ENCODE peak calls at places on chromosomes 3 and 15, in six cellular contexts. One of them, this sample, is unnamed.

GRCh38 chr15:42084465-42085235 is 9.7 kb downstream of the PLA2G4D start:
- ATAC-seq in upper lobe of left lung: peak
- ATAC-seq in left colon: peak
- ATAC-seq in naive B cell: peak
- ATAC-seq in stimulated activated naive CD8-positive, alpha-beta T cell treated with anti-CD3 and anti-CD28 coated beads, Interleukin-15, Interleukin-2, amounts not matched to agents 100 U/mL and 50 U/mL, for 24 hours: peak
- ATAC-seq in activated naive CD8-positive, alpha-beta T cell treated with anti-CD3 and anti-CD28 coated beads, Interleukin-2, amount 50 U/mL, for 24 hours: peak
- ATAC-seq in this sample: peak

GRCh38 chr3:10992946-10993728 is 589 bp downstream of the SLC6A1 start:
- ATAC-seq in upper lobe of left lung: no peak
- ATAC-seq in stimulated activated naive CD8-positive, alpha-beta T cell treated with anti-CD3 and anti-CD28 coated beads, Interleukin-15, Interleukin-2, amounts not matched to agents 100 U/mL and 50 U/mL, for 24 hours: no peak
- ATAC-seq in naive B cell: no peak
- ATAC-seq in left colon: no peak
- ATAC-seq in activated naive CD8-positive, alpha-beta T cell treated with anti-CD3 and anti-CD28 coated beads, Interleukin-2, amount 50 U/mL, for 24 hours: no peak
- ATAC-seq in this sample: no peak

GRCh38 chr3:188123170-188123920 is 30.6 kb upstream of the LPP start:
- ATAC-seq in naive B cell: peak
- ATAC-seq in activated naive CD8-positive, alpha-beta T cell treated with anti-CD3 and anti-CD28 coated beads, Interleukin-2, amount 50 U/mL, for 24 hours: peak
- ATAC-seq in left colon: peak
- ATAC-seq in stimulated activated naive CD8-positive, alpha-beta T cell treated with anti-CD3 and anti-CD28 coated beads, Interleukin-15, Interleukin-2, amounts not matched to agents 100 U/mL and 50 U/mL, for 24 hours: peak
- ATAC-seq in upper lobe of left lung: peak
- ATAC-seq in this sample: peak

GRCh38 chr15:100926258-100926657 is 7.1 kb downstream of the LRRK1 start:
- ATAC-seq in upper lobe of left lung: no peak
- ATAC-seq in activated naive CD8-positive, alpha-beta T cell treated with anti-CD3 and anti-CD28 coated beads, Interleukin-2, amount 50 U/mL, for 24 hours: no peak
- ATAC-seq in left colon: no peak
- ATAC-seq in stimulated activated naive CD8-positive, alpha-beta T cell treated with anti-CD3 and anti-CD28 coated beads, Interleukin-15, Interleukin-2, amounts not matched to agents 100 U/mL and 50 U/mL, for 24 hours: no peak
- ATAC-seq in naive B cell: peak
- ATAC-seq in this sample: no peak

GRCh38 chr3:107857854-107858253 is 233.0 kb downstream of the CD47 start:
- ATAC-seq in naive B cell: no peak
- ATAC-seq in activated naive CD8-positive, alpha-beta T cell treated with anti-CD3 and anti-CD28 coated beads, Interleukin-2, amount 50 U/mL, for 24 hours: no peak
- ATAC-seq in upper lobe of left lung: no peak
- ATAC-seq in left colon: no peak
- ATAC-seq in stimulated activated naive CD8-positive, alpha-beta T cell treated with anti-CD3 and anti-CD28 coated beads, Interleukin-15, Interleukin-2, amounts not matched to agents 100 U/mL and 50 U/mL, for 24 hours: no peak
- ATAC-seq in this sample: no peak

GRCh38 chr3:72763751-72764440 is 84.3 kb downstream of the SHQ1 start:
- ATAC-seq in left colon: no peak
- ATAC-seq in activated naive CD8-positive, alpha-beta T cell treated with anti-CD3 and anti-CD28 coated beads, Interleukin-2, amount 50 U/mL, for 24 hours: no peak
- ATAC-seq in naive B cell: no peak
- ATAC-seq in upper lobe of left lung: peak
- ATAC-seq in stimulated activated naive CD8-positive, alpha-beta T cell treated with anti-CD3 and anti-CD28 coated beads, Interleukin-15, Interleukin-2, amounts not matched to agents 100 U/mL and 50 U/mL, for 24 hours: no peak
- ATAC-seq in this sample: no peak

GRCh38 chr3:84245779-84246178 is 713.0 kb upstream of the CADM2 start:
- ATAC-seq in stimulated activated naive CD8-positive, alpha-beta T cell treated with anti-CD3 and anti-CD28 coated beads, Interleukin-15, Interleukin-2, amounts not matched to agents 100 U/mL and 50 U/mL, for 24 hours: no peak
- ATAC-seq in activated naive CD8-positive, alpha-beta T cell treated with anti-CD3 and anti-CD28 coated beads, Interleukin-2, amount 50 U/mL, for 24 hours: no peak
- ATAC-seq in naive B cell: no peak
- ATAC-seq in upper lobe of left lung: no peak
- ATAC-seq in left colon: no peak
- ATAC-seq in this sample: no peak

GRCh38 chr15:66560856-66561525 is 4.8 kb downstream of the LCTL start:
- ATAC-seq in left colon: no peak
- ATAC-seq in upper lobe of left lung: no peak
- ATAC-seq in naive B cell: no peak
- ATAC-seq in activated naive CD8-positive, alpha-beta T cell treated with anti-CD3 and anti-CD28 coated beads, Interleukin-2, amount 50 U/mL, for 24 hours: no peak
- ATAC-seq in stimulated activated naive CD8-positive, alpha-beta T cell treated with anti-CD3 and anti-CD28 coated beads, Interleukin-15, Interleukin-2, amounts not matched to agents 100 U/mL and 50 U/mL, for 24 hours: no peak
- ATAC-seq in this sample: no peak

GRCh38 chr3:23999012-23999641 is 54.0 kb downstream of the NR1D2 start:
- ATAC-seq in left colon: no peak
- ATAC-seq in upper lobe of left lung: peak
- ATAC-seq in naive B cell: peak
- ATAC-seq in stimulated activated naive CD8-positive, alpha-beta T cell treated with anti-CD3 and anti-CD28 coated beads, Interleukin-15, Interleukin-2, amounts not matched to agents 100 U/mL and 50 U/mL, for 24 hours: no peak
- ATAC-seq in activated naive CD8-positive, alpha-beta T cell treated with anti-CD3 and anti-CD28 coated beads, Interleukin-2, amount 50 U/mL, for 24 hours: no peak
- ATAC-seq in this sample: no peak

GRCh38 chr3:40574661-40575060 is 49.9 kb downstream of the ZNF621 start:
- ATAC-seq in naive B cell: no peak
- ATAC-seq in activated naive CD8-positive, alpha-beta T cell treated with anti-CD3 and anti-CD28 coated beads, Interleukin-2, amount 50 U/mL, for 24 hours: no peak
- ATAC-seq in left colon: no peak
- ATAC-seq in stimulated activated naive CD8-positive, alpha-beta T cell treated with anti-CD3 and anti-CD28 coated beads, Interleukin-15, Interleukin-2, amounts not matched to agents 100 U/mL and 50 U/mL, for 24 hours: no peak
- ATAC-seq in upper lobe of left lung: no peak
- ATAC-seq in this sample: no peak

GRCh38 chr3:21718943-21719591 is 31.9 kb downstream of the ZNF385D start:
- ATAC-seq in upper lobe of left lung: no peak
- ATAC-seq in activated naive CD8-positive, alpha-beta T cell treated with anti-CD3 and anti-CD28 coated beads, Interleukin-2, amount 50 U/mL, for 24 hours: no peak
- ATAC-seq in left colon: no peak
- ATAC-seq in naive B cell: no peak
- ATAC-seq in stimulated activated naive CD8-positive, alpha-beta T cell treated with anti-CD3 and anti-CD28 coated beads, Interleukin-15, Interleukin-2, amounts not matched to agents 100 U/mL and 50 U/mL, for 24 hours: no peak
- ATAC-seq in this sample: no peak

GRCh38 chr3:72033709-72034428 is 248.9 kb upstream of the PROK2 start:
- ATAC-seq in naive B cell: peak
- ATAC-seq in upper lobe of left lung: no peak
- ATAC-seq in stimulated activated naive CD8-positive, alpha-beta T cell treated with anti-CD3 and anti-CD28 coated beads, Interleukin-15, Interleukin-2, amounts not matched to agents 100 U/mL and 50 U/mL, for 24 hours: no peak
- ATAC-seq in left colon: no peak
- ATAC-seq in activated naive CD8-positive, alpha-beta T cell treated with anti-CD3 and anti-CD28 coated beads, Interleukin-2, amount 50 U/mL, for 24 hours: no peak
- ATAC-seq in this sample: peak

GRCh38 chr15:67063689-67064606 is 1.5 kb upstream of the SMAD3 start:
- ATAC-seq in left colon: peak
- ATAC-seq in upper lobe of left lung: no peak
- ATAC-seq in activated naive CD8-positive, alpha-beta T cell treated with anti-CD3 and anti-CD28 coated beads, Interleukin-2, amount 50 U/mL, for 24 hours: peak
- ATAC-seq in stimulated activated naive CD8-positive, alpha-beta T cell treated with anti-CD3 and anti-CD28 coated beads, Interleukin-15, Interleukin-2, amounts not matched to agents 100 U/mL and 50 U/mL, for 24 hours: no peak
- ATAC-seq in naive B cell: peak
- ATAC-seq in this sample: no peak

GRCh38 chr15:66615175-66615495 is 49.3 kb upstream of the LCTL start:
- ATAC-seq in activated naive CD8-positive, alpha-beta T cell treated with anti-CD3 and anti-CD28 coated beads, Interleukin-2, amount 50 U/mL, for 24 hours: no peak
- ATAC-seq in stimulated activated naive CD8-positive, alpha-beta T cell treated with anti-CD3 and anti-CD28 coated beads, Interleukin-15, Interleukin-2, amounts not matched to agents 100 U/mL and 50 U/mL, for 24 hours: no peak
- ATAC-seq in left colon: no peak
- ATAC-seq in naive B cell: peak
- ATAC-seq in upper lobe of left lung: no peak
- ATAC-seq in this sample: no peak

GRCh38 chr3:177553012-177553411 is 355.7 kb upstream of the TBL1XR1 start:
- ATAC-seq in activated naive CD8-positive, alpha-beta T cell treated with anti-CD3 and anti-CD28 coated beads, Interleukin-2, amount 50 U/mL, for 24 hours: no peak
- ATAC-seq in naive B cell: no peak
- ATAC-seq in stimulated activated naive CD8-positive, alpha-beta T cell treated with anti-CD3 and anti-CD28 coated beads, Interleukin-15, Interleukin-2, amounts not matched to agents 100 U/mL and 50 U/mL, for 24 hours: no peak
- ATAC-seq in left colon: no peak
- ATAC-seq in upper lobe of left lung: no peak
- ATAC-seq in this sample: no peak

GRCh38 chr3:111764645-111765091 is 94.4 kb upstream of the PHLDB2 start:
- ATAC-seq in left colon: peak
- ATAC-seq in stimulated activated naive CD8-positive, alpha-beta T cell treated with anti-CD3 and anti-CD28 coated beads, Interleukin-15, Interleukin-2, amounts not matched to agents 100 U/mL and 50 U/mL, for 24 hours: no peak
- ATAC-seq in activated naive CD8-positive, alpha-beta T cell treated with anti-CD3 and anti-CD28 coated beads, Interleukin-2, amount 50 U/mL, for 24 hours: peak
- ATAC-seq in naive B cell: no peak
- ATAC-seq in upper lobe of left lung: peak
- ATAC-seq in this sample: no peak

GRCh38 chr3:43086460-43087165 is 19.3 kb downstream of the POMGNT2 start:
- ATAC-seq in stimulated activated naive CD8-positive, alpha-beta T cell treated with anti-CD3 and anti-CD28 coated beads, Interleukin-15, Interleukin-2, amounts not matched to agents 100 U/mL and 50 U/mL, for 24 hours: peak
- ATAC-seq in naive B cell: no peak
- ATAC-seq in upper lobe of left lung: peak
- ATAC-seq in left colon: no peak
- ATAC-seq in activated naive CD8-positive, alpha-beta T cell treated with anti-CD3 and anti-CD28 coated beads, Interleukin-2, amount 50 U/mL, for 24 hours: peak
- ATAC-seq in this sample: no peak

GRCh38 chr3:46383211-46383945 is 12.6 kb downstream of the CCR5 start:
- ATAC-seq in upper lobe of left lung: no peak
- ATAC-seq in naive B cell: peak
- ATAC-seq in activated naive CD8-positive, alpha-beta T cell treated with anti-CD3 and anti-CD28 coated beads, Interleukin-2, amount 50 U/mL, for 24 hours: no peak
- ATAC-seq in left colon: peak
- ATAC-seq in stimulated activated naive CD8-positive, alpha-beta T cell treated with anti-CD3 and anti-CD28 coated beads, Interleukin-15, Interleukin-2, amounts not matched to agents 100 U/mL and 50 U/mL, for 24 hours: no peak
- ATAC-seq in this sample: no peak

GRCh38 chr3:52436500-52437106 is 8.3 kb downstream of the SEMA3G start:
- ATAC-seq in naive B cell: no peak
- ATAC-seq in upper lobe of left lung: peak
- ATAC-seq in stimulated activated naive CD8-positive, alpha-beta T cell treated with anti-CD3 and anti-CD28 coated beads, Interleukin-15, Interleukin-2, amounts not matched to agents 100 U/mL and 50 U/mL, for 24 hours: no peak
- ATAC-seq in left colon: no peak
- ATAC-seq in activated naive CD8-positive, alpha-beta T cell treated with anti-CD3 and anti-CD28 coated beads, Interleukin-2, amount 50 U/mL, for 24 hours: no peak
- ATAC-seq in this sample: no peak

GRCh38 chr15:25905140-25905539 is 42.0 kb upstream of the ATP10A start:
- ATAC-seq in left colon: no peak
- ATAC-seq in upper lobe of left lung: peak
- ATAC-seq in naive B cell: no peak
- ATAC-seq in stimulated activated naive CD8-positive, alpha-beta T cell treated with anti-CD3 and anti-CD28 coated beads, Interleukin-15, Interleukin-2, amounts not matched to agents 100 U/mL and 50 U/mL, for 24 hours: peak
- ATAC-seq in activated naive CD8-positive, alpha-beta T cell treated with anti-CD3 and anti-CD28 coated beads, Interleukin-2, amount 50 U/mL, for 24 hours: peak
- ATAC-seq in this sample: peak

GRCh38 chr15:76184640-76185020 is 124.8 kb downstream of the TMEM266 start:
- ATAC-seq in naive B cell: no peak
- ATAC-seq in activated naive CD8-positive, alpha-beta T cell treated with anti-CD3 and anti-CD28 coated beads, Interleukin-2, amount 50 U/mL, for 24 hours: no peak
- ATAC-seq in upper lobe of left lung: no peak
- ATAC-seq in left colon: no peak
- ATAC-seq in stimulated activated naive CD8-positive, alpha-beta T cell treated with anti-CD3 and anti-CD28 coated beads, Interleukin-15, Interleukin-2, amounts not matched to agents 100 U/mL and 50 U/mL, for 24 hours: no peak
- ATAC-seq in this sample: no peak

GRCh38 chr3:16253601-16254000 is 11.1 kb downstream of the DPH3 start:
- ATAC-seq in upper lobe of left lung: peak
- ATAC-seq in left colon: no peak
- ATAC-seq in stimulated activated naive CD8-positive, alpha-beta T cell treated with anti-CD3 and anti-CD28 coated beads, Interleukin-15, Interleukin-2, amounts not matched to agents 100 U/mL and 50 U/mL, for 24 hours: no peak
- ATAC-seq in naive B cell: no peak
- ATAC-seq in activated naive CD8-positive, alpha-beta T cell treated with anti-CD3 and anti-CD28 coated beads, Interleukin-2, amount 50 U/mL, for 24 hours: no peak
- ATAC-seq in this sample: no peak

GRCh38 chr3:74614133-74614967 is at the start of gene CNTN3:
- ATAC-seq in stimulated activated naive CD8-positive, alpha-beta T cell treated with anti-CD3 and anti-CD28 coated beads, Interleukin-15, Interleukin-2, amounts not matched to agents 100 U/mL and 50 U/mL, for 24 hours: no peak
- ATAC-seq in naive B cell: no peak
- ATAC-seq in left colon: peak
- ATAC-seq in activated naive CD8-positive, alpha-beta T cell treated with anti-CD3 and anti-CD28 coated beads, Interleukin-2, amount 50 U/mL, for 24 hours: no peak
- ATAC-seq in upper lobe of left lung: peak
- ATAC-seq in this sample: no peak

GRCh38 chr15:88664151-88664778 is 25.4 kb downstream of the ISG20 start:
- ATAC-seq in activated naive CD8-positive, alpha-beta T cell treated with anti-CD3 and anti-CD28 coated beads, Interleukin-2, amount 50 U/mL, for 24 hours: peak
- ATAC-seq in upper lobe of left lung: no peak
- ATAC-seq in stimulated activated naive CD8-positive, alpha-beta T cell treated with anti-CD3 and anti-CD28 coated beads, Interleukin-15, Interleukin-2, amounts not matched to agents 100 U/mL and 50 U/mL, for 24 hours: peak
- ATAC-seq in naive B cell: peak
- ATAC-seq in left colon: peak
- ATAC-seq in this sample: peak

GRCh38 chr3:88117683-88118082 is 32.1 kb upstream of the C3orf38 start:
- ATAC-seq in left colon: no peak
- ATAC-seq in activated naive CD8-positive, alpha-beta T cell treated with anti-CD3 and anti-CD28 coated beads, Interleukin-2, amount 50 U/mL, for 24 hours: no peak
- ATAC-seq in upper lobe of left lung: no peak
- ATAC-seq in naive B cell: no peak
- ATAC-seq in stimulated activated naive CD8-positive, alpha-beta T cell treated with anti-CD3 and anti-CD28 coated beads, Interleukin-15, Interleukin-2, amounts not matched to agents 100 U/mL and 50 U/mL, for 24 hours: no peak
- ATAC-seq in this sample: no peak

GRCh38 chr3:112111785-112112402 is 21.2 kb downstream of the GCSAM start:
- ATAC-seq in activated naive CD8-positive, alpha-beta T cell treated with anti-CD3 and anti-CD28 coated beads, Interleukin-2, amount 50 U/mL, for 24 hours: peak
- ATAC-seq in left colon: peak
- ATAC-seq in stimulated activated naive CD8-positive, alpha-beta T cell treated with anti-CD3 and anti-CD28 coated beads, Interleukin-15, Interleukin-2, amounts not matched to agents 100 U/mL and 50 U/mL, for 24 hours: peak
- ATAC-seq in naive B cell: peak
- ATAC-seq in upper lobe of left lung: peak
- ATAC-seq in this sample: peak

GRCh38 chr3:130950124-130950523 is 56.2 kb downstream of the ATP2C1 start:
- ATAC-seq in activated naive CD8-positive, alpha-beta T cell treated with anti-CD3 and anti-CD28 coated beads, Interleukin-2, amount 50 U/mL, for 24 hours: no peak
- ATAC-seq in stimulated activated naive CD8-positive, alpha-beta T cell treated with anti-CD3 and anti-CD28 coated beads, Interleukin-15, Interleukin-2, amounts not matched to agents 100 U/mL and 50 U/mL, for 24 hours: no peak
- ATAC-seq in upper lobe of left lung: no peak
- ATAC-seq in left colon: no peak
- ATAC-seq in naive B cell: no peak
- ATAC-seq in this sample: no peak

GRCh38 chr3:5791558-5791957 is 604.1 kb downstream of the EDEM1 start:
- ATAC-seq in activated naive CD8-positive, alpha-beta T cell treated with anti-CD3 and anti-CD28 coated beads, Interleukin-2, amount 50 U/mL, for 24 hours: no peak
- ATAC-seq in stimulated activated naive CD8-positive, alpha-beta T cell treated with anti-CD3 and anti-CD28 coated beads, Interleukin-15, Interleukin-2, amounts not matched to agents 100 U/mL and 50 U/mL, for 24 hours: no peak
- ATAC-seq in upper lobe of left lung: no peak
- ATAC-seq in left colon: no peak
- ATAC-seq in naive B cell: no peak
- ATAC-seq in this sample: no peak

GRCh38 chr3:84487296-84487695 is 471.5 kb upstream of the CADM2 start:
- ATAC-seq in activated naive CD8-positive, alpha-beta T cell treated with anti-CD3 and anti-CD28 coated beads, Interleukin-2, amount 50 U/mL, for 24 hours: no peak
- ATAC-seq in left colon: no peak
- ATAC-seq in stimulated activated naive CD8-positive, alpha-beta T cell treated with anti-CD3 and anti-CD28 coated beads, Interleukin-15, Interleukin-2, amounts not matched to agents 100 U/mL and 50 U/mL, for 24 hours: no peak
- ATAC-seq in upper lobe of left lung: no peak
- ATAC-seq in naive B cell: no peak
- ATAC-seq in this sample: no peak

GRCh38 chr15:71116942-71117341 is 1.7 kb downstream of the THSD4 start:
- ATAC-seq in stimulated activated naive CD8-positive, alpha-beta T cell treated with anti-CD3 and anti-CD28 coated beads, Interleukin-15, Interleukin-2, amounts not matched to agents 100 U/mL and 50 U/mL, for 24 hours: no peak
- ATAC-seq in naive B cell: no peak
- ATAC-seq in activated naive CD8-positive, alpha-beta T cell treated with anti-CD3 and anti-CD28 coated beads, Interleukin-2, amount 50 U/mL, for 24 hours: no peak
- ATAC-seq in left colon: peak
- ATAC-seq in upper lobe of left lung: no peak
- ATAC-seq in this sample: no peak

This sample was measured in activated T-helper 17 cell treated with anti-CD3 and anti-CD28 coated beads, Interleukin-2, amount 50 U/mL, for 72 hours.